ENCODE peak calls at places on chromosomes 12 and 14, in seven cellular contexts. One of them, this sample, is unnamed. For H3K27me3, the result is how much of the 10 kb centered on the place peaks cover.

GRCh38 chr12:54008260-54008552 is 579 bp upstream of the HOXC8 start:
- DNase-seq in HCT116: no peak
- DNase-seq in heart left ventricle: no peak
- DNase-seq in adrenal gland: no peak
- DNase-seq in body of pancreas: no peak
- DNase-seq in vagina: no peak
- DNase-seq in spleen: no peak
- DNase-seq in this sample: no peak

GRCh38 chr14:21256539-21257394 is 12.5 kb downstream of the HNRNPC start:
- DNase-seq in HCT116: no peak
- DNase-seq in heart left ventricle: no peak
- DNase-seq in adrenal gland: no peak
- DNase-seq in body of pancreas: no peak
- DNase-seq in vagina: no peak
- DNase-seq in spleen: peak
- DNase-seq in this sample: no peak

GRCh38 chr12:54277823-54278276 is 2.1 kb downstream of the CBX5 start:
- DNase-seq in HCT116: no peak
- DNase-seq in heart left ventricle: no peak
- DNase-seq in adrenal gland: no peak
- DNase-seq in body of pancreas: no peak
- DNase-seq in vagina: no peak
- DNase-seq in spleen: no peak
- DNase-seq in this sample: no peak

GRCh38 chr12:22610148-22610547 is 14.8 kb upstream of the ETNK1 start:
- DNase-seq in HCT116: no peak
- DNase-seq in heart left ventricle: no peak
- DNase-seq in adrenal gland: no peak
- DNase-seq in body of pancreas: no peak
- DNase-seq in vagina: no peak
- DNase-seq in spleen: no peak
- DNase-seq in this sample: no peak

GRCh38 chr12:123076604-123077297 is 74.1 kb downstream of the PITPNM2 start:
- DNase-seq in HCT116: no peak
- DNase-seq in heart left ventricle: no peak
- DNase-seq in adrenal gland: no peak
- DNase-seq in body of pancreas: no peak
- DNase-seq in vagina: no peak
- DNase-seq in spleen: no peak
- DNase-seq in this sample: no peak

GRCh38 chr12:106954462-106955376 is 988 bp upstream of the TMEM263 start:
- DNase-seq in HCT116: no peak
- DNase-seq in heart left ventricle: peak
- DNase-seq in adrenal gland: no peak
- DNase-seq in body of pancreas: peak
- DNase-seq in vagina: no peak
- DNase-seq in spleen: peak
- DNase-seq in this sample: peak

GRCh38 chr14:54152351-54152750 is 195.7 kb upstream of the BMP4 start:
- DNase-seq in HCT116: no peak
- DNase-seq in heart left ventricle: no peak
- DNase-seq in adrenal gland: no peak
- DNase-seq in body of pancreas: no peak
- DNase-seq in vagina: no peak
- DNase-seq in spleen: no peak
- DNase-seq in this sample: no peak

GRCh38 chr12:111386891-111387290 is 18.0 kb upstream of the PHETA1 start:
- DNase-seq in HCT116: no peak
- DNase-seq in heart left ventricle: no peak
- DNase-seq in adrenal gland: no peak
- DNase-seq in body of pancreas: no peak
- DNase-seq in vagina: no peak
- DNase-seq in spleen: no peak
- DNase-seq in this sample: no peak

GRCh38 chr12:127282786-127283565 is 984.0 kb upstream of the TMEM132C start:
- DNase-seq in HCT116: no peak
- DNase-seq in heart left ventricle: no peak
- DNase-seq in adrenal gland: no peak
- DNase-seq in body of pancreas: no peak
- DNase-seq in vagina: no peak
- DNase-seq in spleen: no peak
- DNase-seq in this sample: no peak

GRCh38 chr12:127284870-127285431 is 982.0 kb upstream of the TMEM132C start:
- DNase-seq in HCT116: no peak
- DNase-seq in heart left ventricle: no peak
- DNase-seq in adrenal gland: no peak
- DNase-seq in body of pancreas: no peak
- DNase-seq in vagina: no peak
- DNase-seq in spleen: no peak
- DNase-seq in this sample: no peak

GRCh38 chr12:127284021-127284420 is 982.9 kb upstream of the TMEM132C start:
- DNase-seq in HCT116: no peak
- DNase-seq in heart left ventricle: no peak
- DNase-seq in adrenal gland: no peak
- DNase-seq in body of pancreas: no peak
- DNase-seq in vagina: no peak
- DNase-seq in spleen: no peak
- DNase-seq in this sample: no peak

GRCh38 chr12:127287256-127287655 is 979.7 kb upstream of the TMEM132C start:
- DNase-seq in HCT116: no peak
- DNase-seq in heart left ventricle: no peak
- DNase-seq in adrenal gland: no peak
- DNase-seq in body of pancreas: no peak
- DNase-seq in vagina: no peak
- DNase-seq in spleen: no peak
- DNase-seq in this sample: no peak

GRCh38 chr12:127286281-127286680 is 980.7 kb upstream of the TMEM132C start:
- DNase-seq in HCT116: no peak
- DNase-seq in heart left ventricle: no peak
- DNase-seq in adrenal gland: no peak
- DNase-seq in body of pancreas: no peak
- DNase-seq in vagina: no peak
- DNase-seq in spleen: no peak
- DNase-seq in this sample: no peak
- TF ChIP-seq POLR2A in HCT116: no peak
- TF ChIP-seq POLR2A in heart left ventricle: no peak
- TF ChIP-seq POLR2A in adrenal gland: no peak
- TF ChIP-seq POLR2A in body of pancreas: no peak
- TF ChIP-seq POLR2A in vagina: no peak
- TF ChIP-seq POLR2A in spleen: no peak
- TF ChIP-seq POLR2A in this sample: no peak

DNA sequence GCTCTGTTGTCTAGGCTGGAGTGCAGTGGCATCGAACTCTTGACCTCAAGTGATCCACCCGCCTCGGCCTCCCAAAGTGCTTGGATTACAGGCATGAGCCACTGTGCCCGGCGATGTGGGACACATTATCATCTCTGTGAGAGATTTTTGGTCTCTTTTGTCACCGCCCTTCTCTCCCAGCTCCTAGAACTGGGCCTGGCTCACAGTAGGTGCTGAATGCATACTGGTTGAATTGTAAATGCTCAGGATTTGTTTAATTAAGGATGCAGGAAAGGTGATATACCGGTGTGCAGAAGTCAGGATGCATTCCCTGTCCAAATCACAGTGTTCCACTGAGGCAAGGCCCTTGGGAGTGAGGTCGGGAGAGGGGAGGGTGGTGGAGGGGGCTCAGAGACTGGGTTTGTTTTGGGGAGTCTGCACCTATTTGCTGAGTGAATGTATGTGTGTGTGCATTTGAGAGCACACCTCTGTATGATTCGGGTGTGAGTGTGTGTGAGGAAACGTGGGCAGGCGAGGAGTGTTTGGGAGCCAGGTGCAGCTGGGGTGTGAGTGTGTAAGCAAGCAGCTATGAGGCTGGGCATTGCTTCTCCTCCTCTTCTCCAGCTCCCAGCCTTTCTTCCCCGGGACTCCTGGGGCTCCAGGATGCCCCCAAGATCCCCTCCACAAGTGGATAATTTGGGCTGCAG is 1.0 kb upstream of the KRT18 start:
- DNase-seq in HCT116: no peak
- DNase-seq in heart left ventricle: no peak
- DNase-seq in adrenal gland: no peak
- DNase-seq in body of pancreas: no peak
- DNase-seq in vagina: no peak
- DNase-seq in spleen: no peak
- DNase-seq in this sample: no peak
- H3K27me3 ChIP-seq in HCT116: under half
- H3K27me3 ChIP-seq in heart left ventricle: under half
- H3K27me3 ChIP-seq in adrenal gland: under half
- H3K27me3 ChIP-seq in body of pancreas: under half
- H3K27me3 ChIP-seq in vagina: under half
- H3K27me3 ChIP-seq in spleen: under half
- H3K27me3 ChIP-seq in this sample: under half

GRCh38 chr14:104734991-104735779 is 11.2 kb downstream of the ADSS1 start:
- DNase-seq in HCT116: no peak
- DNase-seq in heart left ventricle: no peak
- DNase-seq in adrenal gland: no peak
- DNase-seq in body of pancreas: no peak
- DNase-seq in vagina: no peak
- DNase-seq in spleen: no peak
- DNase-seq in this sample: no peak
- TF ChIP-seq POLR2A in HCT116: no peak
- TF ChIP-seq POLR2A in heart left ventricle: no peak
- TF ChIP-seq POLR2A in adrenal gland: no peak
- TF ChIP-seq POLR2A in body of pancreas: no peak
- TF ChIP-seq POLR2A in vagina: no peak
- TF ChIP-seq POLR2A in spleen: no peak
- TF ChIP-seq POLR2A in this sample: no peak

GRCh38 chr14:104037074-104037473 is 48.4 kb upstream of the ASPG start:
- DNase-seq in HCT116: no peak
- DNase-seq in heart left ventricle: no peak
- DNase-seq in adrenal gland: no peak
- DNase-seq in body of pancreas: no peak
- DNase-seq in vagina: no peak
- DNase-seq in spleen: no peak
- DNase-seq in this sample: no peak
- H3K27me3 ChIP-seq in HCT116: under half
- H3K27me3 ChIP-seq in heart left ventricle: under half
- H3K27me3 ChIP-seq in adrenal gland: under half
- H3K27me3 ChIP-seq in body of pancreas: under half
- H3K27me3 ChIP-seq in vagina: under half
- H3K27me3 ChIP-seq in spleen: under half
- H3K27me3 ChIP-seq in this sample: under half

GRCh38 chr12:103442187-103442564 is 53.6 kb downstream of the C12orf42 start:
- DNase-seq in HCT116: no peak
- DNase-seq in heart left ventricle: no peak
- DNase-seq in adrenal gland: no peak
- DNase-seq in body of pancreas: no peak
- DNase-seq in vagina: no peak
- DNase-seq in spleen: no peak
- DNase-seq in this sample: no peak

GRCh38 chr12:103442822-103443221 is 52.9 kb downstream of the C12orf42 start:
- DNase-seq in HCT116: no peak
- DNase-seq in heart left ventricle: no peak
- DNase-seq in adrenal gland: no peak
- DNase-seq in body of pancreas: no peak
- DNase-seq in vagina: no peak
- DNase-seq in spleen: no peak
- DNase-seq in this sample: no peak

GRCh38 chr12:103444983-103445382 is 50.8 kb downstream of the C12orf42 start:
- DNase-seq in HCT116: no peak
- DNase-seq in heart left ventricle: no peak
- DNase-seq in adrenal gland: no peak
- DNase-seq in body of pancreas: no peak
- DNase-seq in vagina: no peak
- DNase-seq in spleen: no peak
- DNase-seq in this sample: no peak

DNA sequence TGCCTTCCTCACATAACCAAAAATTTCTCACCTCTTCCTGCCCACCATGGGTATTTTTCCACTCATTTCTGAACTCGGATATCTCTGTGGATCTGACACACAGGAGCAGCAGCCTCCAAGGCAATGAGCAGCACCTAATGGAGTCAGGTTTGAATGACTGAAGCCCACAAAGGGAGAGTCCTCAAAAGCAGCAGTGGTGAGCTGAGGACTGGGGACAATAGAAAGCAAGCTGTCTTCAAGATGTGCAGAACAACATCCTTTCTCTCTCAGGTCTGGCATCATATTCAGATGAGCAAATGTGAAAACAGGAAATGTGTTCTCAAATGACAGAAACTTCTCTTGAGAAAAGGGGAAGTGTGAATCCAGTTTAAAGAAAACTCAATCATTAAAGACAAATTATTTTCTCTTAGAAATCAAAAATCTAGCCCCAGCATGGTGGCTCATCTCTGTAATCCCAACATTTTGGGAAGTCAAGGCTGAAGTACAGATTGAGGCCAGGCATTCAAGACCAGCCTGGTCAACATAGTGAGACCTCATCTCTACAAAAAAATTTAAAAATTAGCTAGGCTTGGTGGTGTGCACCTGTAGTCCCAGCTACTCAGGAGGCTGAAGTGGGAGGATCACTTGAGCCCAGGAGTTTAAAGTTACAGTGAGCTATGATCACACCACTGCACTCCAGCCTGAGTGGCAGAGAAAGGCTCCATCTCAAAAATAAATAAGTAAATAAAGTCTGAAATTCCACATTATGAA is 54.2 kb downstream of the C12orf42 start:
- DNase-seq in HCT116: no peak
- DNase-seq in heart left ventricle: no peak
- DNase-seq in adrenal gland: no peak
- DNase-seq in body of pancreas: no peak
- DNase-seq in vagina: no peak
- DNase-seq in spleen: peak
- DNase-seq in this sample: no peak
- TF ChIP-seq POLR2A in HCT116: no peak
- TF ChIP-seq POLR2A in heart left ventricle: no peak
- TF ChIP-seq POLR2A in adrenal gland: no peak
- TF ChIP-seq POLR2A in body of pancreas: no peak
- TF ChIP-seq POLR2A in vagina: no peak
- TF ChIP-seq POLR2A in spleen: peak
- TF ChIP-seq POLR2A in this sample: no peak

DNA sequence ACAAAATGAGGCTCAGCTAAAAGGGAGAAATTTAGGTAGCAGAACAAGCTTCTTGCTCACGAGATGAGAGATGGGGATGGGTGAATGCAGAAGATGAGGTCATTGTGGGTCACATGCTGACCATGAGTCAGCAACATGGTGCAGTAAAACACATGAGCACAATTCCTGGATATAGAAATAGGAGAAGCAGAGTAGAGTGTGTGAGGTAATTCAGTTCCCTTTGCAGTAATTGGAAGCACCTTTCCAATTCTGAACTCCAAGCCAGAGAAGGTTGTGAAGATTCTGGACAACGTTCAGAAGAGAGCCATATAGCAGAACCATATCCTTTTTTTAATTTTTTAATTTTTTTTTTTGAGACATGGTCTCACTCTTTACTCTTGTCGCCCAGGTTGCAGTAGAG is 62.0 kb upstream of the LMNTD1 start:
- DNase-seq in HCT116: no peak
- DNase-seq in heart left ventricle: no peak
- DNase-seq in adrenal gland: peak
- DNase-seq in body of pancreas: no peak
- DNase-seq in vagina: no peak
- DNase-seq in spleen: no peak
- DNase-seq in this sample: no peak
- H3K27me3 ChIP-seq in HCT116: under half
- H3K27me3 ChIP-seq in heart left ventricle: under half
- H3K27me3 ChIP-seq in adrenal gland: under half
- H3K27me3 ChIP-seq in body of pancreas: under half
- H3K27me3 ChIP-seq in vagina: under half
- H3K27me3 ChIP-seq in spleen: under half
- H3K27me3 ChIP-seq in this sample: under half

This sample was measured in tibial nerve.